ENCODE peak calls at places on chromosome 15, in nine cellular contexts. L is endodermal cell; Q is H54; G is activated T-cell treated with anti-CD3 and anti-CD28 coated beads, Interleukin-2, amount 50 U/mL, for 1 hour; Y is effector CD8-positive, alpha-beta T cell; H is fibroblast of the conjunctiva; I is ELR; B is ELF-1; R is activated CD4-positive, alpha-beta T cell treated with anti-CD3 and anti-CD28 coated beads, Interleukin-2, amount 10 ng/mL, durations not matched to agents 7 days and 5 days. K is an unnamed sample.

GRCh38 chr15:70505411-70505919 is 257.9 kb downstream of the UACA start:
- DNase-seq in I (peak; percentile 91), B (peak; percentile 58), Q (no peak), R (no peak), Y (no peak), L (no peak), G (no peak), H (no peak), K (peak; percentile 60)

GRCh38 chr15:74396146-74396438 is 28.6 kb upstream of the CYP11A1 start:
- DNase-seq in L (peak; percentile 60), G (no peak), B (no peak), I (no peak), R (no peak), Y (no peak), Q (no peak), H (no peak), K (no peak)

GRCh38 chr15:95874625-95875024 is 455.9 kb upstream of the NR2F2 start:
- DNase-seq in B (no peak), Y (no peak), I (no peak), R (no peak), L (no peak), G (no peak), Q (no peak), H (peak; percentile 35), K (no peak)

GRCh38 chr15:40016224-40016865 is 22.6 kb downstream of the SRP14 start:
- DNase-seq in L (no peak), Q (no peak), G (no peak), I (no peak), B (no peak), H (no peak), R (no peak), Y (no peak), K (peak; percentile 44)

GRCh38 chr15:51499379-51499976 is 123.1 kb downstream of the DMXL2 start:
- DNase-seq in R (no peak), H (peak; percentile 34), B (no peak), G (no peak), Q (peak; percentile 3), Y (no peak), I (peak; percentile 62), L (no peak), K (peak; percentile 3)

GRCh38 chr15:82103500-82103899 is 57.7 kb upstream of the MEX3B start:
- DNase-seq in B (no peak), Q (no peak), G (no peak), H (no peak), R (no peak), Y (no peak), I (peak; percentile 16), L (no peak), K (no peak)

GRCh38 chr15:84826369-84826823 is 9.2 kb downstream of the ALPK3 start:
- DNase-seq in G (no peak), Q (no peak), R (no peak), L (peak; percentile 87), I (peak; percentile 38), Y (no peak), H (no peak), B (peak; percentile 71), K (no peak)

GRCh38 chr15:68200016-68200861 is 4.9 kb downstream of the CALML4 start:
- DNase-seq in G (no peak), Q (no peak), L (peak; percentile 54), Y (no peak), R (no peak), H (no peak), I (no peak), B (peak; percentile 48), K (no peak)

GRCh38 chr15:60255390-60255789 is 142.4 kb downstream of the ANXA2 start:
- DNase-seq in R (peak; percentile 33), B (no peak), G (no peak), H (no peak), L (no peak), I (peak; percentile 42), Y (no peak), Q (no peak), K (no peak)

GRCh38 chr15:63896336-63897115 is 62.8 kb upstream of the HERC1 start:
- DNase-seq in L (peak; percentile 62), Y (no peak), H (peak; percentile 26), R (no peak), Q (peak; percentile 22), G (no peak), B (peak; percentile 53), I (peak; percentile 68), K (peak; percentile 18)

GRCh38 chr15:91965501-91966180 is 112.1 kb downstream of the SLCO3A1 start:
- DNase-seq in I (peak; percentile 52), G (no peak), R (no peak), B (no peak), L (no peak), H (no peak), Q (peak; percentile 45), Y (no peak), K (peak; percentile 63)

GRCh38 chr15:63523306-63523990 is 19.1 kb downstream of the USP3 start:
- DNase-seq in I (peak; percentile 23), Y (no peak), R (no peak), L (no peak), H (no peak), Q (no peak), B (no peak), G (no peak), K (no peak)

GRCh38 chr15:78067328-78068241 is 9.9 kb downstream of the TBC1D2B start:
- DNase-seq in L (no peak), G (no peak), Y (no peak), R (no peak), H (no peak), B (peak; percentile 62), Q (no peak), I (no peak), K (no peak)

GRCh38 chr15:28021281-28022039 is 77.7 kb downstream of the OCA2 start:
- DNase-seq in G (no peak), R (no peak), I (peak; percentile 33), Y (no peak), B (peak; percentile 64), Q (peak; percentile 15), H (peak; percentile 51), L (peak; percentile 89), K (no peak)

K was measured in AG09309.